ENCODE peak calls at places on chromosomes 11 and 22, in five cellular contexts. W is OCI-LY7, J is omental fat pad, L is heart right ventricle, U is midbrain. R is an unnamed sample.

GRCh38 chr22:46239261-46240048 is 10.6 kb downstream of the CDPF1 start:
- DNase-seq in W (peak), J (no peak), L (no peak), U (no peak), R (no peak)

GRCh38 chr11:72353861-72354260 is 80.5 kb downstream of the CLPB start:
- DNase-seq in W (no peak), J (no peak), L (no peak), U (no peak), R (no peak)

GRCh38 chr11:70127653-70128434 is 49.7 kb downstream of the ANO1 start:
- DNase-seq in W (no peak), J (no peak), L (no peak), U (no peak), R (no peak)

GRCh38 chr11:45045692-45046471 is 95.2 kb upstream of the TP53I11 start:
- DNase-seq in W (no peak), J (peak), L (peak), U (no peak), R (no peak)

GRCh38 chr11:121248496-121248895 is 44.1 kb upstream of the SC5D start:
- DNase-seq in W (no peak), J (no peak), L (no peak), U (no peak), R (no peak)

GRCh38 chr22:30941363-30941740 is 27.2 kb downstream of the MORC2 start:
- DNase-seq in W (no peak), J (no peak), L (no peak), U (no peak), R (no peak)

GRCh38 chr11:497565-498296 is 9.3 kb downstream of the RNH1 start:
- DNase-seq in W (no peak), J (no peak), L (peak), U (no peak), R (no peak)

GRCh38 chr11:119660166-119660720 is 68.8 kb downstream of the NECTIN1 start:
- DNase-seq in W (no peak), J (no peak), L (no peak), U (no peak), R (no peak)

GRCh38 chr11:19719960-19720359 is 7.3 kb downstream of the NAV2 start:
- DNase-seq in W (no peak), J (no peak), L (no peak), U (peak), R (no peak)

GRCh38 chr11:2534957-2535672 is 90.3 kb downstream of the KCNQ1 start:
- DNase-seq in W (no peak), J (no peak), L (peak), U (no peak), R (no peak)

GRCh38 chr11:45949992-45950407 is 27.5 kb downstream of the LARGE2 start:
- DNase-seq in W (no peak), J (no peak), L (no peak), U (peak), R (no peak)

GRCh38 chr11:46389450-46390330 is 1.9 kb downstream of the CHRM4 start:
- DNase-seq in W (peak), J (no peak), L (peak), U (peak), R (peak)

GRCh38 chr11:111944139-111944538 is 7.0 kb downstream of the DIXDC1 start:
- DNase-seq in W (no peak), J (no peak), L (no peak), U (no peak), R (no peak)

GRCh38 chr11:33778682-33779081 is 4.4 kb upstream of the FBXO3 start:
- DNase-seq in W (no peak), J (no peak), L (no peak), U (no peak), R (no peak)

GRCh38 chr11:34988294-34989255 is 72.2 kb downstream of the PDHX start:
- DNase-seq in W (no peak), J (no peak), L (no peak), U (no peak), R (no peak)

GRCh38 chr22:48574776-48575566 is 1252.7 kb downstream of the BRD1 start:
- DNase-seq in W (no peak), J (no peak), L (peak), U (peak), R (peak)

GRCh38 chr11:75014129-75014528 is 25.4 kb downstream of the NEU3 start:
- DNase-seq in W (no peak), J (no peak), L (no peak), U (no peak), R (no peak)

GRCh38 chr11:126431401-126432064 is 76.0 kb downstream of the ST3GAL4 start:
- DNase-seq in W (no peak), J (no peak), L (peak), U (no peak), R (no peak)

GRCh38 chr22:44892243-44892642 is 117.6 kb downstream of the PHF21B start:
- DNase-seq in W (no peak), J (no peak), L (no peak), U (no peak), R (no peak)

GRCh38 chr11:126990716-126991480 is 9.7 kb downstream of the KIRREL3 start:
- DNase-seq in W (no peak), J (no peak), L (no peak), U (no peak), R (no peak)

GRCh38 chr11:5241461-5241860 is 7.2 kb upstream of the HBD start:
- DNase-seq in W (no peak), J (no peak), L (no peak), U (no peak), R (no peak)

GRCh38 chr11:28777126-28777525 is 668.9 kb downstream of the METTL15 start:
- DNase-seq in W (no peak), J (no peak), L (no peak), U (no peak), R (no peak)

GRCh38 chr11:79501688-79502087 is 60.9 kb upstream of the TENM4 start:
- DNase-seq in W (no peak), J (no peak), L (no peak), U (no peak), R (no peak)

GRCh38 chr22:26646158-26646557 is 11.2 kb upstream of the MIAT start:
- DNase-seq in W (no peak), J (no peak), L (no peak), U (no peak), R (no peak)

GRCh38 chr22:24067587-24068376 is 56.7 kb downstream of the CABIN1 start:
- DNase-seq in W (peak), J (no peak), L (no peak), U (no peak), R (no peak)

GRCh38 chr22:41256254-41256897 is 15.6 kb upstream of the CHADL start:
- DNase-seq in W (no peak), J (no peak), L (no peak), U (no peak), R (no peak)

GRCh38 chr11:12110714-12111481 is 508 bp downstream of the MICAL2 start:
- DNase-seq in W (no peak), J (no peak), L (peak), U (peak), R (peak)

GRCh38 chr11:87397250-87397649 is 359.5 kb downstream of the TMEM135 start:
- DNase-seq in W (no peak), J (no peak), L (no peak), U (no peak), R (no peak)

GRCh38 chr11:132177106-132177505 is 806.7 kb downstream of the NTM start:
- DNase-seq in W (peak), J (no peak), L (no peak), U (no peak), R (no peak)

GRCh38 chr11:107695446-107695845 is 16.4 kb downstream of the SLN start:
- DNase-seq in W (no peak), J (no peak), L (no peak), U (no peak), R (no peak)

GRCh38 chr11:126636911-126637799 is 281.7 kb downstream of the ST3GAL4 start:
- DNase-seq in W (no peak), J (no peak), L (no peak), U (no peak), R (no peak)

GRCh38 chr22:37920131-37920530 is 14.0 kb downstream of the MICALL1 start:
- DNase-seq in W (no peak), J (no peak), L (no peak), U (no peak), R (no peak)

GRCh38 chr11:69576069-69576782 is 64.7 kb upstream of the CCND1 start:
- DNase-seq in W (no peak), J (no peak), L (no peak), U (no peak), R (no peak)

GRCh38 chr22:36613958-36614357 is 85.0 kb upstream of the EIF3D start:
- DNase-seq in W (no peak), J (no peak), L (no peak), U (no peak), R (no peak)

GRCh38 chr22:50089231-50090140 is at the start of gene MOV10L1:
- DNase-seq in W (no peak), J (no peak), L (no peak), U (no peak), R (peak)

GRCh38 chr11:63916837-63917684 is at the start of gene RCOR2:
- DNase-seq in W (peak), J (no peak), L (peak), U (peak), R (peak)